ENCODE peak calls at places on chromosomes 3 and 15, in six cellular contexts. D, U, Q, V, M and Z are unnamed samples.

GRCh38 chr15:76345880-76346665 is 9.5 kb downstream of the ISL2 start:
- DNase-seq in U (peak), M (no peak), Q (no peak), D (peak), V (no peak), Z (no peak)

GRCh38 chr3:177069514-177070329 is 127.6 kb downstream of the TBL1XR1 start:
- DNase-seq in U (no peak), D (no peak), V (peak), M (peak), Q (no peak), Z (no peak)

GRCh38 chr15:70068783-70069565 is 28.7 kb downstream of the TLE3 start:
- DNase-seq in D (no peak), Q (no peak), M (no peak), U (no peak), V (no peak), Z (no peak)

GRCh38 chr3:41365973-41366372 is 166.7 kb downstream of the CTNNB1 start:
- DNase-seq in D (no peak), Q (no peak), M (no peak), U (peak), V (no peak), Z (no peak)

GRCh38 chr15:49813615-49814014 is 192.8 kb downstream of the DTWD1 start:
- DNase-seq in Q (no peak), M (no peak), V (no peak), U (no peak), D (no peak), Z (no peak)

GRCh38 chr15:59632714-59633113 is 21.1 kb downstream of the GCNT3 start:
- DNase-seq in V (no peak), D (no peak), Q (no peak), U (peak), M (no peak), Z (no peak)

GRCh38 chr3:188052229-188052965 is 101.6 kb upstream of the LPP start:
- DNase-seq in U (peak), D (no peak), V (peak), Q (no peak), M (no peak), Z (no peak)

GRCh38 chr15:79028411-79028964 is 62.1 kb downstream of the RASGRF1 start:
- DNase-seq in U (peak), Q (no peak), V (no peak), M (no peak), D (no peak), Z (no peak)